ENCODE peak calls at places on chromosomes 5 and 9, in four cellular contexts. Z is GM20000, U is GM12865, G is cardiac fibroblast. F is an unnamed sample.

GRCh38 chr5:12477556-12477955 is 573.3 kb upstream of the CTNND2 start:
- DNase-seq in U (no peak), Z (no peak), G (no peak), F (no peak)

GRCh38 chr5:83277154-83277553 is 194.4 kb upstream of the VCAN start:
- DNase-seq in Z (no peak), U (no peak), G (peak), F (no peak)

GRCh38 chr5:37915078-37915736 is 75.4 kb upstream of the GDNF start:
- DNase-seq in Z (no peak), G (no peak), U (peak), F (no peak)

GRCh38 chr9:81244631-81245030 is 444.7 kb downstream of the TLE1 start:
- DNase-seq in Z (no peak), U (no peak), G (no peak), F (no peak)

GRCh38 chr5:65100846-65101678 is 332.3 kb downstream of the CWC27 start:
- DNase-seq in U (peak), Z (peak), G (peak), F (peak)

GRCh38 chr5:141420855-141421488 is at the start of gene PCDHGA11:
- DNase-seq in Z (peak), U (peak), G (peak), F (peak)

GRCh38 chr5:10633271-10634049 is 69.6 kb downstream of the ANKRD33B start:
- DNase-seq in U (peak), G (no peak), Z (no peak), F (no peak)

GRCh38 chr9:36922548-36922947 is 111.5 kb downstream of the PAX5 start:
- DNase-seq in G (no peak), Z (no peak), U (no peak), F (no peak)

GRCh38 chr9:69246629-69247028 is 72.6 kb downstream of the TJP2 start:
- DNase-seq in G (no peak), Z (no peak), U (no peak), F (no peak)

GRCh38 chr5:177133845-177134652 is 476 bp downstream of the NSD1 start:
- DNase-seq in Z (peak), G (peak), U (peak), F (peak)

GRCh38 chr5:133150909-133151544 is 99.2 kb downstream of the HSPA4 start:
- DNase-seq in U (no peak), G (no peak), Z (no peak), F (no peak)

GRCh38 chr5:154197801-154198461 is 7.4 kb downstream of the GALNT10 start:
- DNase-seq in Z (no peak), G (no peak), U (peak), F (no peak)

GRCh38 chr9:92747459-92748232 is 17.0 kb downstream of the BICD2 start:
- DNase-seq in G (no peak), U (no peak), Z (no peak), F (no peak)

GRCh38 chr5:158966691-158967090 is 133.0 kb downstream of the EBF1 start:
- DNase-seq in U (no peak), G (no peak), Z (no peak), F (no peak)

GRCh38 chr5:71719092-71719964 is at the start of gene CARTPT:
- DNase-seq in Z (no peak), G (peak), U (no peak), F (no peak)

GRCh38 chr5:65774346-65774745 is 52.3 kb downstream of the NLN start:
- DNase-seq in Z (peak), G (peak), U (peak), F (peak)

GRCh38 chr5:33010851-33011250 is 299.7 kb downstream of the NPR3 start:
- DNase-seq in U (no peak), G (no peak), Z (no peak), F (no peak)

GRCh38 chr9:34644766-34645314 is 1.6 kb upstream of the GALT start:
- DNase-seq in Z (no peak), U (no peak), G (no peak), F (no peak)

GRCh38 chr5:159786901-159787691 is 129.2 kb upstream of the ADRA1B start:
- DNase-seq in G (peak), Z (no peak), U (no peak), F (no peak)

GRCh38 chr5:58069846-58070245 is 390.0 kb downstream of the PLK2 start:
- DNase-seq in G (no peak), Z (no peak), U (no peak), F (no peak)

GRCh38 chr5:14161825-14162556 is 18.8 kb downstream of the TRIO start:
- DNase-seq in Z (no peak), G (no peak), U (no peak), F (no peak)

GRCh38 chr5:6393596-6394194 is 15.3 kb upstream of the MED10 start:
- DNase-seq in G (no peak), Z (peak), U (peak), F (no peak)

GRCh38 chr5:37875051-37875787 is 35.4 kb upstream of the GDNF start:
- DNase-seq in Z (no peak), G (peak), U (peak), F (no peak)

GRCh38 chr9:78131969-78132687 is 100.5 kb upstream of the GNAQ start:
- DNase-seq in G (no peak), U (no peak), Z (no peak), F (no peak)

GRCh38 chr9:21813575-21814473 is 11.4 kb downstream of the MTAP start:
- DNase-seq in U (peak), G (peak), Z (peak), F (peak)

GRCh38 chr9:91131433-91131839 is 230.3 kb downstream of the AUH start:
- DNase-seq in U (peak), G (peak), Z (no peak), F (no peak)

GRCh38 chr5:145840458-145841132 is 5.5 kb upstream of the PRELID2 start:
- DNase-seq in G (no peak), Z (no peak), U (no peak), F (no peak)

GRCh38 chr9:121169094-121169601 is 32.5 kb downstream of the RAB14 start:
- DNase-seq in G (peak), U (no peak), Z (no peak), F (no peak)

DNA sequence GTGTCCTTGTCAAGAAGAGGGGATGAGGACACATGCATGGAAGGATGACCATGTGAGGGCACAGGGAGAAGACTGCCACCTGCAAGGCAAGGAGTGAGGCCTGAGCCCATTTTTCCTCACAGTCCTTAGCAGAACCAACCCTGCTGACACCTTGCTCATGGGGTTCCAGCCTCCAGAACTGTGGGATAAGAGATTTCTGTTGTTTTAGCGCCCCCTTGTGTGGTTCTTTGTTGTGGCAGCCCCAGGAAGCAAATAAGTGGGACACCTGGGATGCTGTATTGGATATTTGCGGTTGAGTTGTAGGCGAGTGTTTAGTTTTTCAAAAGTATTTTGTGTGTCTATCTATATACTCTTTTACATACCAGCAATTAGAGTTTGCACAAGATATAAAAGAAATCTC is 206.4 kb downstream of the NXNL2 start:
- DNase-seq in Z (peak), G (no peak), U (peak), F (no peak)
- TF ChIP-seq CTCF in Z (peak), G (peak), U (peak), F (peak)

DNA sequence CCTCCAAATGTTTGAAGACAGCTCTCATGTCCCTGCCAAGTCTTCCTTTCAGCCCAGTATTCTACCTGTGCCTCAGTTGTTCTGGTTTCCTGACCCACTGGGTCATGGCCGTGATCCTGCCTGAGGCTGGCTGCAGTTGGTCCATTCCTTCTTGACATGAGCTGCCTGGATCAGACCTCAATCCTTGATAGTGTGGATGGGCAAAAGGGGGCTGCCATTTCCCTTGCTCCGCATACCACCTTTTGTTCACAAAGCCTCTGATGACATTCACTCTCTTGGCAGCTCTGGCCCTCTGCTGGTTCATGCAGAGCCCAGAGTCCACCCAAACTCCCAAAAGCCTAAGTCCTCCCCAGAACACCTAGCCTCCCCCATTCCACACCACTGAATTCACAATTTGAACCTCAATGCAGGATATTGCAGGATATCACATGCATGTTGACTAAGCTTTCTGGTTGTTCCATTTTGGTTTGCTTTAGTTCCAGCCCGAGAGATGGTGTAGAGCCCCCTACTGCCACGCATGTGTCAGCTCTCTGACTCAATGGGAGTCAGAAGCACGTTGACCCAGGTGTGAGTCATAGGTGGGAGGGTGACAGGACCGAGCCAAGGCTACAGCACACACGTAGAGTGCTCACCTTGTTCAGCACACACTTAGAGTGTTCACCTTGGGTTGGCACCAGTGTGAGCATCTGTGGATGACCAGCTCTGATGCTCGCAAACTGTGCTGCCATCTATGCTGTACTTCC is 137.2 kb downstream of the MTX3 start:
- DNase-seq in G (no peak), U (no peak), Z (no peak), F (no peak)
- TF ChIP-seq CTCF in G (no peak), U (no peak), Z (no peak), F (no peak)

DNA sequence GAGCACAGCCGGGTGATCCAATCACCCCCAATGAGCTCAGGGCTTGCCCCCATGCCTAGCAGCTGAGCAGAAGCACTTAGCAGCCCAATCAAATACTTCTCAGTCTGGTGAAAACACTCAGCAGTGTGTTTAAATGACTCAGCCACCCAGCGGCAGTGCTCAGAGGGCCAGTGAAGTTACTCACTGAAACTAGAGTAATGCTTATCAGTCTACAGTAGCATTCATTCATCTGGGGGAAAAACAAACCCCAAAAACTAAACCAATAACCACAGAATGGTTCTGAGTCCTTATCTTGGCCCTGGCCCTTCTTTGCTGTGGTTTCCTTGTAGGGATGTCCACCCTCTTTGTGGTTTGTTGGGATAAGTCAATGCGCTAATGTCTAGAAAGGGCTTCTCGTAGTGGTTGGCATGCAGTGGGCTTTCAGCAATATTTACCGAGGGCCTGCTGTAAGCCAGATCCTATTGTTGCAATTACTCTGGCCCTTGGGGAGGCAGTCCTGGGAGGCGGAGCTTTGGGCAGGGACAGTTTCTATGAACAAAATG is 43.2 kb downstream of the LHX2 start:
- DNase-seq in G (peak), U (peak), Z (peak), F (peak)
- TF ChIP-seq CTCF in G (no peak), U (no peak), Z (no peak), F (no peak)

DNA sequence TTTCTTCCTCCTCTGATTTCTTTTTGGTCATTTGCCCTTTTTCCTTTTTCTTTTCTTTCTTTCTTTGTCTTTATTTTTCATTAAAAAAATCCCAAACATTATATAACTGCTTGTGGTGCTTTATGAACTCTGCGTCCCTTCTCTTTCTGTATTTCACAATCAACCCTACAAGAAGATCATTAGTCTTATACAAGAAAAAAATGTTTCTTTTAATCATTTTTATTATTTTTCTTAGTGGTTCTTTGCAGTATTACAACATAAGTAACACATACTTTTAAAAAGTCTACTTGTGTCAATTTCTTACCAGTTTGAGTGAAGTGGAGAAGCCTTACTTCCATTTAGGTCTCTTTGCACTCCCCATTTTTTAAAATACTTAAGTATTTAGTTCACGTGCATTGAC is 212.7 kb upstream of the SMC2 start:
- DNase-seq in G (no peak), U (no peak), Z (no peak), F (no peak)
- TF ChIP-seq CTCF in G (no peak), U (no peak), Z (no peak), F (no peak)

GRCh38 chr9:27791311-27791710 is 218.0 kb upstream of the C9orf72 start:
- DNase-seq in G (no peak), Z (no peak), U (no peak), F (no peak)

GRCh38 chr9:27792971-27793689 is 219.8 kb upstream of the C9orf72 start:
- DNase-seq in U (peak), Z (no peak), G (no peak), F (no peak)

GRCh38 chr9:27784999-27785713 is 211.9 kb upstream of the C9orf72 start:
- DNase-seq in Z (no peak), U (peak), G (no peak), F (no peak)

GRCh38 chr9:27785714-27786100 is 212.4 kb upstream of the C9orf72 start:
- DNase-seq in Z (peak), U (peak), G (no peak), F (peak)

GRCh38 chr9:27787941-27788340 is 214.7 kb upstream of the C9orf72 start:
- DNase-seq in G (no peak), Z (no peak), U (no peak), F (no peak)
- TF ChIP-seq CTCF in G (peak), Z (no peak), U (no peak), F (no peak)

DNA sequence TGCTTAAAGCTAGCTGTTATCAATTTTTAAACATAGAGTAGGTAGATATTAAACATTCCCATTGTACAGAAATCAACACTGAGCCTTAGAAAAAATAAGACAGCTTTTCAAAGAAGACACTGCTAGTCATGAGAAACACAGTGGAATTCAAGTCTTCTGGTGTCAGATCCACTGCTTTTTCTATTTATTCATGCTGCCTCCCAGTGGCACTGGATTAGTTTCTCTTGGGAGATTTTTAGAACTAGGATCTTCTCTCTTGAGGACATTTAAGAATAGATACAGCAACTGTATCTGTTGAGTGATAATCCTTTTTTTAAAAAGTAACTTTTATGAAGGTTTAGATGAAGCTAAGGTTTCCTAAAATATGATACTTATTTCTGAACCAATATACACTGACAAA is 1635.4 kb upstream of the C9orf72 start:
- DNase-seq in Z (no peak), G (no peak), U (no peak), F (no peak)
- TF ChIP-seq CTCF in Z (no peak), G (no peak), U (no peak), F (no peak)

GRCh38 chr9:109002141-109002540 is 11.2 kb downstream of the CTNNAL1 start:
- DNase-seq in U (no peak), G (no peak), Z (no peak), F (no peak)
- TF ChIP-seq CTCF in U (no peak), G (no peak), Z (no peak), F (no peak)

GRCh38 chr5:180460834-180461233 is 33.3 kb upstream of the CNOT6 start:
- DNase-seq in Z (no peak), U (no peak), G (no peak), F (no peak)

GRCh38 chr5:180463216-180463900 is 30.8 kb upstream of the CNOT6 start:
- DNase-seq in Z (no peak), G (no peak), U (no peak), F (no peak)

GRCh38 chr5:180464603-180464970 is 29.6 kb upstream of the CNOT6 start:
- DNase-seq in G (no peak), Z (no peak), U (no peak), F (no peak)

GRCh38 chr5:180463916-180464602 is 30.1 kb upstream of the CNOT6 start:
- DNase-seq in Z (no peak), G (no peak), U (no peak), F (no peak)

DNA sequence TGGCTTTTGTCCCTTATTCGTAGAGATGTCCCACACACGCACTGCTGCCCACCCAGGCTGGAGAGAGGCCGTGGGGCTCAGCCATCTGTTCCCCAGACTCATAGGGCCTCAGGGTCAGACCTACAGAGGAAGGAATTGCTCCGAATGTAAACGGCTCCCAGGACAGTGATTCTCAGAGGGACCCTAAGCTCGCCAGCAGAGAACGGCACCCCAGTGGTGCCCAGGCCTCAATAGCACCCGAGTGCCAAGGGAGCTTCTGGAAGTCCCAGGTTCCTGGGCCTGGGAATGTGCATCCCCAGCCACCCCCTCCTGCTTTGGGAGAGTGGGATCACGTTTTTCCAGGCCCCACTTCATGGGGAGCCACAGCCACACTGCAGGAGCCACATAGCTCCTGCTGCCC is 32.9 kb upstream of the CNOT6 start:
- DNase-seq in Z (no peak), U (no peak), G (no peak), F (no peak)
- TF ChIP-seq CTCF in Z (no peak), U (no peak), G (no peak), F (no peak)

DNA sequence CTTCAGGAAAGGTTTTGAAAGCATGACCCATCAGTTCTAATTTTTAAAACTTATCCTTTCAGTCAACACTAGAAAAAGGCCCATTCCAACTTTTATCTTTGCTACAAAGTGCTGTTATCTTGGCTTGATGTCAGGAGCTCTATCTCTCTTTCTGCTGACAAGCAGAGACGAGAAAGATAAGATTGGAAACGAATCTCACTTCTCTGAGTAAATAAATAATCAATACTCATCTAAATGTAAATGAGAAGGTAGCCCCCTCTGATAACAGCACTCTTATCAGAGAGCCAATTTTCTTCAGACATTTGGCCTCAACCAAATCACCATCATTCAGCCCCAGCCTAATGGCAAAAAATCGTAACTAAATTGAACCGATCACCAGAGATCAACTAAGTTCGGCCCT is 191.7 kb downstream of the MAPKAP1 start:
- DNase-seq in U (no peak), Z (no peak), G (no peak), F (no peak)
- TF ChIP-seq CTCF in U (no peak), Z (no peak), G (no peak), F (no peak)

F was measured in GM13976.